ENCODE peak calls at places on chromosomes 1 and 21, in four cellular contexts. V, S, P and N are unnamed samples.

GRCh38 chr21:24716306-24716918 is 890.9 kb downstream of the MRPL39 start:
- DNase-seq in V (no peak), S (no peak), P (no peak), N (no peak)

GRCh38 chr1:28070725-28071593 is 17.5 kb downstream of the EYA3 start:
- DNase-seq in V (no peak), S (no peak), P (no peak), N (no peak)

GRCh38 chr1:216144661-216145450 is 278.4 kb downstream of the USH2A start:
- DNase-seq in V (no peak), S (no peak), P (no peak), N (no peak)

GRCh38 chr1:31646259-31646960 is 1.7 kb upstream of the PEF1 start:
- DNase-seq in V (no peak), S (no peak), P (no peak), N (no peak)

GRCh38 chr1:8294170-8294697 is 23.7 kb upstream of the SLC45A1 start:
- DNase-seq in V (no peak), S (no peak), P (no peak), N (no peak)

GRCh38 chr1:231214918-231215675 is 25.9 kb upstream of the GNPAT start:
- DNase-seq in V (no peak), S (no peak), P (no peak), N (no peak)

GRCh38 chr1:111364690-111365089 is 62.8 kb downstream of the OVGP1 start:
- DNase-seq in V (no peak), S (no peak), P (no peak), N (no peak)

GRCh38 chr1:110053557-110054428 is 16.7 kb downstream of the ALX3 start:
- DNase-seq in V (peak), S (peak), P (peak), N (peak)

GRCh38 chr21:38914531-38915385 is 109.0 kb downstream of the ETS2 start:
- DNase-seq in V (peak), S (no peak), P (no peak), N (no peak)

GRCh38 chr1:66510407-66510806 is 23.5 kb upstream of the SGIP1 start:
- DNase-seq in V (no peak), S (no peak), P (no peak), N (no peak)

GRCh38 chr1:229094476-229095311 is 176.2 kb upstream of the RAB4A start:
- DNase-seq in V (no peak), S (no peak), P (no peak), N (no peak)

GRCh38 chr1:55707196-55707595 is 492.0 kb upstream of the USP24 start:
- DNase-seq in V (no peak), S (no peak), P (no peak), N (no peak)

GRCh38 chr1:68199603-68200002 is 32.7 kb downstream of the WLS start:
- DNase-seq in V (no peak), S (no peak), P (no peak), N (no peak)